ENCODE peak calls at places on chromosomes 3 and 15, in four cellular contexts. W is IMR-90, K is H9, U is H1. V is an unnamed sample.

GRCh38 chr3:17355591-17355990 is 386.8 kb downstream of the TBC1D5 start:
- DNase-seq in W (no peak), K (no peak), U (no peak), V (no peak)

GRCh38 chr3:2098398-2099027 is at the start of gene CNTN4:
- DNase-seq in W (no peak), K (peak; percentile 90), U (peak; percentile 65), V (peak; percentile 93)

GRCh38 chr15:71425388-71425787 is 310.1 kb downstream of the THSD4 start:
- DNase-seq in W (no peak), K (no peak), U (no peak), V (no peak)

GRCh38 chr15:52288051-52288942 is 7.3 kb downstream of the MYO5C start:
- DNase-seq in W (peak; percentile 46), K (no peak), U (no peak), V (peak; percentile 41)

GRCh38 chr3:46895204-46895660 is 17.7 kb downstream of the PTH1R start:
- DNase-seq in W (peak; percentile 34), K (no peak), U (no peak), V (no peak)

GRCh38 chr3:41974223-41974622 is 12.3 kb upstream of the ULK4 start:
- DNase-seq in W (no peak), K (no peak), U (no peak), V (no peak)

GRCh38 chr15:90315276-90315982 is 36.7 kb upstream of the ZNF774 start:
- DNase-seq in W (peak; percentile 56), K (no peak), U (no peak), V (no peak)

GRCh38 chr15:74798388-74799254 is 14.0 kb upstream of the LMAN1L start:
- DNase-seq in W (no peak), K (no peak), U (no peak), V (no peak)

GRCh38 chr3:32484437-32484836 is 18.2 kb downstream of the CMTM6 start:
- DNase-seq in W (no peak), K (no peak), U (no peak), V (no peak)

GRCh38 chr3:20648294-20648693 is 462.3 kb upstream of the SGO1 start:
- DNase-seq in W (peak; percentile 84), K (no peak), U (no peak), V (no peak)

GRCh38 chr15:33699691-33700447 is 268.4 kb upstream of the CHRM5 start:
- DNase-seq in W (peak; percentile 12), K (no peak), U (no peak), V (peak; percentile 64)

GRCh38 chr3:156187146-156187769 is 66.9 kb downstream of the KCNAB1 start:
- DNase-seq in W (peak; percentile 62), K (no peak), U (no peak), V (no peak)

GRCh38 chr3:196528639-196529233 is 13.6 kb upstream of the SMCO1 start:
- DNase-seq in W (peak; percentile 26), K (peak; percentile 86), U (peak; percentile 17), V (peak; percentile 79)

GRCh38 chr3:72336821-72337479 is 511.3 kb downstream of the SHQ1 start:
- DNase-seq in W (peak; percentile 46), K (peak; percentile 76), U (no peak), V (peak; percentile 92)

GRCh38 chr3:101068876-101069606 is 75.8 kb upstream of the ABI3BP start:
- DNase-seq in W (no peak), K (no peak), U (no peak), V (no peak)

GRCh38 chr3:138732465-138732864 is 102.3 kb downstream of the PIK3CB start:
- DNase-seq in W (no peak), K (no peak), U (no peak), V (no peak)

GRCh38 chr15:96326551-96327154 is 3.8 kb upstream of the NR2F2 start:
- DNase-seq in W (no peak), K (peak; percentile 53), U (no peak), V (peak; percentile 34)

GRCh38 chr3:102156426-102156825 is 278.4 kb upstream of the ZPLD1 start:
- DNase-seq in W (peak; percentile 95), K (no peak), U (no peak), V (no peak)

GRCh38 chr3:156483961-156484787 is 70.7 kb downstream of the SSR3 start:
- DNase-seq in W (peak; percentile 66), K (no peak), U (no peak), V (no peak)

GRCh38 chr3:194750409-194750808 is 64.7 kb downstream of the FAM43A start:
- DNase-seq in W (no peak), K (peak; percentile 38), U (no peak), V (no peak)

GRCh38 chr15:85141601-85142185 is 160.0 kb downstream of the PDE8A start:
- DNase-seq in W (peak; percentile 20), K (no peak), U (no peak), V (no peak)

GRCh38 chr3:61560452-61561373 is 658 bp upstream of the PTPRG start:
- DNase-seq in W (peak; percentile 73), K (peak; percentile 83), U (peak; percentile 69), V (peak; percentile 98)

GRCh38 chr15:23578521-23579150 is 13.2 kb downstream of the MKRN3 start:
- DNase-seq in W (no peak), K (no peak), U (no peak), V (no peak)

GRCh38 chr15:100623301-100623700 is 20.9 kb downstream of the ASB7 start:
- DNase-seq in W (no peak), K (no peak), U (no peak), V (no peak)

GRCh38 chr15:39242345-39242744 is 338.5 kb upstream of the THBS1 start:
- DNase-seq in W (peak; percentile 47), K (no peak), U (no peak), V (no peak)

GRCh38 chr15:68797589-68798377 is 22.9 kb downstream of the ANP32A start:
- DNase-seq in W (no peak), K (no peak), U (no peak), V (peak; percentile 63)

GRCh38 chr15:60351066-60351465 is 46.7 kb downstream of the ANXA2 start:
- DNase-seq in W (no peak), K (no peak), U (no peak), V (no peak)

GRCh38 chr3:196661400-196661799 is 21.9 kb downstream of the NRROS start:
- DNase-seq in W (no peak), K (no peak), U (no peak), V (peak; percentile 45)

GRCh38 chr3:30124435-30125390 is 481.7 kb upstream of the TGFBR2 start:
- DNase-seq in W (peak; percentile 68), K (no peak), U (no peak), V (peak; percentile 76)

GRCh38 chr3:9149566-9149965 is 99.9 kb downstream of the SRGAP3 start:
- DNase-seq in W (no peak), K (no peak), U (no peak), V (no peak)

GRCh38 chr3:194715022-194715800 is 29.5 kb downstream of the FAM43A start:
- DNase-seq in W (no peak), K (no peak), U (no peak), V (peak; percentile 85)

GRCh38 chr3:116423945-116424344 is 21.3 kb downstream of the LSAMP start:
- DNase-seq in W (peak; percentile 23), K (no peak), U (no peak), V (no peak)

GRCh38 chr3:120495809-120496208 is 45.0 kb upstream of the FSTL1 start:
- DNase-seq in W (no peak), K (no peak), U (no peak), V (no peak)

GRCh38 chr3:160473978-160474377 is 24.4 kb upstream of the TRIM59 start:
- DNase-seq in W (peak; percentile 97), K (no peak), U (no peak), V (no peak)

DNA sequence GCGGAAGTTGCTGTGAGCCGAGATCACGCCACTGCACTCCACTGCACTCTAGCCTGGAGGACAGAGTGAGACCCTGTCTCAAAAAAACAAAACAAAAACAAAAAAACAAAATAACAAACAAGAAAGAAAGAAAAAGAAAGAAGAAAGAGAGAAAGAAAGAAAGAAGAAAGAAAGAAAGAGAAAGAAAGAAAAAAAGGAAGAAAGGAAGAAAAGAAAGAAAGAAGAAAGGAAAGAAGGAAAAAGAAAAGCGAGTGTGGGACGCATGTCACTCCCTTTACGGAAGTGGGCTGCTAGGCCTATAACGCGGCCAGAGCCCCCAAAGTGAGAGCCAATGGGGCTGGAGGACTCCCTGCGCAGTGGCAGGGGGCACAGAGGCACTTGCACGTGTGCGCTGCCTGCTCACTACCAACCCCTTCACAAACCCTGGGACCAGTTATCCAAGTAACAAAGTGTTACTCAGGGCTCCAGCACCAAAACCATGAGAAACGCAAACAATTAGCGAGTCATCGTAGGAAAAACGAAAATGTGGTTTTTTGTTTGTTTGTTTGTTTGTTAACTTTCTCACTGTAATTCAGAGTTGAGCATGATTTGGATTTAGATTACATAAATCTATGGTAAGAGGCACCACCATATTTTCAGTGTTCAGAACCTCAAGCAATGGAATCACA is 40.8 kb upstream of the ATP1B3 start:
- DNase-seq in W (no peak), K (no peak), U (no peak), V (no peak)
- H3K9ac ChIP-seq in W (no peak overlapping the region), K (no peak overlapping the region), U (no peak overlapping the region), V (no peak overlapping the region)

GRCh38 chr3:110077093-110077492 is 739.7 kb upstream of the DPPA4 start:
- DNase-seq in W (no peak), K (no peak), U (no peak), V (no peak)

GRCh38 chr3:110070539-110070916 is 733.2 kb upstream of the DPPA4 start:
- DNase-seq in W (no peak), K (no peak), U (no peak), V (no peak)

GRCh38 chr3:110069641-110070538 is 732.5 kb upstream of the DPPA4 start:
- DNase-seq in W (peak; percentile 77), K (no peak), U (no peak), V (no peak)

GRCh38 chr3:110074095-110074494 is 736.7 kb upstream of the DPPA4 start:
- DNase-seq in W (no peak), K (no peak), U (no peak), V (no peak)
- H3K56ac ChIP-seq in W (no peak overlapping the region), K (no peak overlapping the region), U (no peak overlapping the region), V (no peak overlapping the region)

GRCh38 chr3:126465928-126466564 is 9.6 kb downstream of the ZXDC start:
- DNase-seq in W (no peak), K (no peak), U (no peak), V (no peak)

GRCh38 chr3:126469479-126469878 is 6.2 kb downstream of the ZXDC start:
- DNase-seq in W (no peak), K (no peak), U (no peak), V (no peak)

GRCh38 chr3:126468028-126468891 is 7.4 kb downstream of the ZXDC start:
- DNase-seq in W (peak; percentile 11), K (no peak), U (no peak), V (no peak)

GRCh38 chr3:126466886-126467610 is 8.6 kb downstream of the ZXDC start:
- DNase-seq in W (no peak), K (no peak), U (no peak), V (no peak)

DNA sequence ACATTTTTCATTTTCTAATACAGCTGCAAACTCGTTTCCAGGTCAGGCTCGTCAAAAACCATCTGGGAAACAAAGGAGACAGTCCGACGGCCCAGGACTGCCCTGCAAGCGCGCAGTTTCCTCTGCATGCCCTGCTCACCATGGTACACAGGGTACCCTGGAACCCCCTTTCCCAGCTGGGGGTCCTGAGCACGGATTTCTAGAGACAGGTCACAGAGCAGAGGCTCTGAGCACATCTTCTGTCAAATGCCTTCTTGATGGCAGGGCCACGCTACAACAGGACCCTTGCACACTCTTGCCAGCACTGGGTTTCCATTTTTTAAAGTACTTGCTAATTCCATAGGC is 8.1 kb downstream of the ZXDC start:
- DNase-seq in W (no peak), K (no peak), U (no peak), V (no peak)
- H3K79me1 ChIP-seq in W (peaks cover 61% of the 10 kb centered on the region), K (peaks cover 10% of the 10 kb centered on the region), U (peaks cover 5% of the 10 kb centered on the region), V (peaks cover 17% of the 10 kb centered on the region)

GRCh38 chr15:67165653-67166260 is 88.7 kb downstream of the AAGAB start:
- DNase-seq in W (no peak), K (peak; percentile 91), U (peak; percentile 80), V (peak; percentile 90)
- H3K9ac ChIP-seq in W (no peak overlapping the region), K (no peak overlapping the region), U (no peak overlapping the region), V (no peak overlapping the region)

GRCh38 chr3:128634075-128634611 is 16.5 kb downstream of the RPN1 start:
- DNase-seq in W (no peak), K (no peak), U (no peak), V (no peak)
- H3K56ac ChIP-seq in W (no peak overlapping the region), K (no peak overlapping the region), U (no peak overlapping the region), V (no peak overlapping the region)

V was measured in mesendoderm.